ENCODE peak calls at places on chromosomes 12 and 14, in eight cellular contexts. V, S, B, W, X, C, Y and K are unnamed samples.

GRCh38 chr12:111842556-111843396 is 748 bp downstream of the MAPKAPK5 start:
- DNase-seq in V (no peak), S (peak), B (peak), W (peak), X (no peak), C (peak), Y (no peak), K (no peak)

GRCh38 chr14:59483360-59483759 is 848 bp downstream of the L3HYPDH start:
- DNase-seq in V (peak), S (peak), B (peak), W (peak), X (no peak), C (peak), Y (no peak), K (no peak)

GRCh38 chr12:10115890-10116289 is 14.1 kb downstream of the CLEC7A start:
- DNase-seq in V (no peak), S (no peak), B (no peak), W (no peak), X (no peak), C (no peak), Y (peak), K (no peak)

GRCh38 chr14:86604546-86604945 is 1074.6 kb downstream of the FLRT2 start:
- DNase-seq in V (no peak), S (no peak), B (no peak), W (peak), X (no peak), C (no peak), Y (peak), K (no peak)

GRCh38 chr12:111838353-111838752 is 3.7 kb upstream of the MAPKAPK5 start:
- DNase-seq in V (peak), S (no peak), B (no peak), W (no peak), X (no peak), C (no peak), Y (no peak), K (no peak)

GRCh38 chr12:40325349-40325960 is 100.7 kb downstream of the LRRK2 start:
- DNase-seq in V (peak), S (peak), B (peak), W (peak), X (no peak), C (no peak), Y (peak), K (no peak)

GRCh38 chr12:125114365-125115141 is 49.3 kb downstream of the AACS start:
- DNase-seq in V (no peak), S (no peak), B (no peak), W (no peak), X (no peak), C (no peak), Y (no peak), K (no peak)

GRCh38 chr12:57213068-57213715 is 3.4 kb upstream of the NXPH4 start:
- DNase-seq in V (peak), S (peak), B (peak), W (peak), X (peak), C (peak), Y (peak), K (peak)

GRCh38 chr12:45713108-45713507 is 16.4 kb upstream of the ARID2 start:
- DNase-seq in V (no peak), S (peak), B (peak), W (peak), X (no peak), C (no peak), Y (no peak), K (no peak)

GRCh38 chr12:113471619-113472171 is at the start of gene LHX5:
- DNase-seq in V (no peak), S (no peak), B (no peak), W (peak), X (no peak), C (no peak), Y (no peak), K (no peak)

GRCh38 chr14:35229495-35230089 is 62.6 kb upstream of the PSMA6 start:
- DNase-seq in V (no peak), S (peak), B (peak), W (peak), X (no peak), C (no peak), Y (no peak), K (no peak)

GRCh38 chr14:104305511-104306449 is 167.4 kb downstream of the KIF26A start:
- DNase-seq in V (no peak), S (no peak), B (no peak), W (no peak), X (no peak), C (no peak), Y (no peak), K (no peak)

GRCh38 chr12:47820631-47821345 is 1.1 kb upstream of the HDAC7 start:
- DNase-seq in V (no peak), S (peak), B (peak), W (peak), X (no peak), C (no peak), Y (peak), K (peak)

GRCh38 chr12:49741882-49742620 is 694 bp downstream of the TMBIM6 start:
- DNase-seq in V (peak), S (peak), B (peak), W (peak), X (peak), C (peak), Y (peak), K (peak)

GRCh38 chr14:77007339-77007974 is 21.1 kb downstream of the IRF2BPL start:
- DNase-seq in V (no peak), S (no peak), B (no peak), W (no peak), X (no peak), C (peak), Y (no peak), K (no peak)

GRCh38 chr12:110698171-110698902 is 9.4 kb upstream of the HVCN1 start:
- DNase-seq in V (peak), S (peak), B (peak), W (peak), X (peak), C (peak), Y (peak), K (peak)

GRCh38 chr12:131087991-131088700 is 134.4 kb downstream of the ADGRD1 start:
- DNase-seq in V (peak), S (no peak), B (no peak), W (no peak), X (no peak), C (peak), Y (no peak), K (no peak)

GRCh38 chr14:23056956-23057756 is at the start of gene CDH24:
- DNase-seq in V (peak), S (peak), B (peak), W (peak), X (peak), C (peak), Y (no peak), K (no peak)

GRCh38 chr12:3725267-3726115 is 27.4 kb downstream of the CRACR2A start:
- DNase-seq in V (no peak), S (peak), B (peak), W (peak), X (no peak), C (no peak), Y (peak), K (no peak)

GRCh38 chr14:92603309-92604257 is 90.0 kb downstream of the RIN3 start:
- DNase-seq in V (no peak), S (peak), B (peak), W (peak), X (no peak), C (no peak), Y (no peak), K (peak)

GRCh38 chr14:100524233-100524932 is 62.8 kb downstream of the BEGAIN start:
- DNase-seq in V (peak), S (no peak), B (no peak), W (no peak), X (no peak), C (no peak), Y (no peak), K (no peak)

GRCh38 chr12:12159988-12160387 is 89.2 kb downstream of the BCL2L14 start:
- DNase-seq in V (no peak), S (peak), B (peak), W (peak), X (no peak), C (no peak), Y (no peak), K (peak)

GRCh38 chr12:46266382-46266791 is 2.5 kb downstream of the SLC38A1 start:
- DNase-seq in V (peak), S (peak), B (peak), W (peak), X (no peak), C (no peak), Y (no peak), K (no peak)

GRCh38 chr12:85823436-85824179 is 12.6 kb downstream of the RASSF9 start:
- DNase-seq in V (no peak), S (peak), B (peak), W (peak), X (no peak), C (no peak), Y (peak), K (peak)

GRCh38 chr14:98897605-98898309 is 374.2 kb downstream of the BCL11B start:
- DNase-seq in V (no peak), S (no peak), B (no peak), W (no peak), X (no peak), C (no peak), Y (no peak), K (no peak)

GRCh38 chr12:79001404-79001803 is 136.8 kb downstream of the SYT1 start:
- DNase-seq in V (no peak), S (no peak), B (no peak), W (no peak), X (no peak), C (no peak), Y (no peak), K (no peak)

GRCh38 chr14:78847801-78848200 is 677.6 kb downstream of the NRXN3 start:
- DNase-seq in V (no peak), S (no peak), B (no peak), W (no peak), X (no peak), C (no peak), Y (no peak), K (no peak)

GRCh38 chr14:60753264-60754126 is 18.9 kb downstream of the MNAT1 start:
- DNase-seq in V (no peak), S (peak), B (no peak), W (peak), X (no peak), C (no peak), Y (no peak), K (peak)

GRCh38 chr12:57124259-57124877 is 3.9 kb upstream of the LRP1 start:
- DNase-seq in V (peak), S (peak), B (peak), W (peak), X (peak), C (peak), Y (no peak), K (no peak)

GRCh38 chr12:52804029-52804428 is 8.1 kb upstream of the KRT3 start:
- DNase-seq in V (no peak), S (no peak), B (no peak), W (no peak), X (no peak), C (no peak), Y (no peak), K (no peak)

GRCh38 chr12:42039146-42039545 is 105.5 kb downstream of the GXYLT1 start:
- DNase-seq in V (no peak), S (peak), B (peak), W (peak), X (no peak), C (no peak), Y (no peak), K (peak)

GRCh38 chr14:59358105-59358504 is 107.1 kb downstream of the GPR135 start:
- DNase-seq in V (no peak), S (peak), B (peak), W (peak), X (no peak), C (peak), Y (peak), K (peak)

GRCh38 chr12:54933381-54933780 is 51.2 kb downstream of the TESPA1 start:
- DNase-seq in V (no peak), S (peak), B (peak), W (peak), X (no peak), C (no peak), Y (peak), K (no peak)

GRCh38 chr14:22613736-22614239 is 15.7 kb downstream of the ABHD4 start:
- DNase-seq in V (no peak), S (no peak), B (no peak), W (no peak), X (no peak), C (no peak), Y (no peak), K (no peak)

DNA sequence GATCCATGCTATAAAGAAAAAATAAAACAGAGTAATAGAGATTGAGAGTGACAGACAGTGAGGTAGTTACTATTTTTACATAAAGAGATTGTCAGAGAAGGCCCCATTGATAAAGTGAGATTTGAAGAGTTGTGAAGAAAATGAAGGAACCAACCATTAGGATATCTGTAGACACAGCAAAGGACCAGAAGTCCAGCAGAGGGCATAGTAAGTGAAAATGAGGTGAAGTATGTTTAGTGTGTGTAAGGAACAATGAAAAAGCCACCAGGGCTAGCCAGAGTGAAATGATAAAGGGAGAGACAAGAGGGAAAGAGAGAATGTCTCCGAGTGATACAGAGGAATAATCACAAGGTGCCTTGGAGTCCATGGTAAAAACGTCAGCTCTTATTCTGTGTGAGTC is 411.0 kb downstream of the NELL2 start:
- DNase-seq in V (no peak), S (no peak), B (no peak), W (no peak), X (no peak), C (no peak), Y (no peak), K (no peak)
- TF ChIP-seq CTCF in V (peak), S (no peak), B (no peak), W (no peak), X (no peak), C (no peak), Y (peak), K (no peak)

DNA sequence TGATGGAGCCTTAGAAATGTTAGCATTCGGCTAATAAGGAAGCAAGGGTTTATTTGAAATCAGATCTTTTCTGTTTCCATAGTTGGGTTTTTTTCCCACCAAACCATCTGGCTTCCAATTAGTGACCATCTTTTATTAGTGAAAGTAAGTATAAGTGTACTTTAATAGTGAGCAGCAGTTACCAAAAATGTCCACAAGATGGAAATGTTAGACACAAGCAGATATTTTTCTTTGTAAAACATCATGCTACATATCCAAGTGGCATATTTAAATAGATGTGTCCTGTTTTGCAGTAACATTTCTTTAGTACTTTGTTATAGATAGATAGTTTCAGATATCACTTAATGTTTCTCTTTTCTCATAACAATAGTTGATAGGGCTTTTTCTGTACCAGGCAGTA is 28.8 kb downstream of the YEATS4 start:
- DNase-seq in V (no peak), S (peak), B (peak), W (peak), X (no peak), C (no peak), Y (no peak), K (peak)
- TF ChIP-seq CTCF in V (peak), S (peak), B (peak), W (peak), X (no peak), C (peak), Y (peak), K (peak)

DNA sequence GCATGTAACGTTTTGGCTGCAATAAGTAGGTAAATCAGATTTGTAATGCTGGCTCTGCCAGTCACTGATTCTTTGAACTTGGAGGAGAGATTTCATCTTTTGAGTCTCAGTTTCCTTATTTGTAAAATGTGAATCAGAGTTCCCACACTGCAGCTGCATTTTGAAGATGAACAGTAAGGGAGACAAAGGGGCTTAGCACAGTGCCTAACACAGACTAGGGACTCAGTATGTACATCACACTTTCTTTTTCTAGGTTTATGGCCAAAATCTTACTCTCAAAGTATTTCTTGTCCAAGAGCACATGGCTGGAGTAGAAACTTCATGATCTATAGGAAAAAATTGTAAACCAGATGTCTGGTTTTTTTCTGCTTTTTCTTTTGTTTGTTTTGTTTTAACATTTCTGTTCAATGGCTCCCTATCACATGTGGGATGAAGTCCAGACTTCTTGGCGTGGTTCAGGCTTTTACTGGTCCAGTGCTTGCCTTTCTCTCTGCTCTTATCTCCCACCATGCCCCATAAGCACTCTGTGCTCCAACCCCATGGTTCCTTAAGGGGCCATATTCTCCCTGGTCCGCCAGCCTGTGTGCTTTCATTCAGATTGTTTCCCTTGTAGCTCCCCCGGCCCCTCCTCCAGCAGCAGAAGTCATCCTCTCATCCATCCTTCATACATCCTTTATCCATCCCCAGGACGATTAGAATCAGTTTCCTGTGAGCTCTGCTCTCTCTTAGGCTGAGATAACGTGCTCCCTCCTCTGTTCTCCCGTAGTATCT is 58.0 kb downstream of the SYNE2 start:
- DNase-seq in V (no peak), S (peak), B (no peak), W (peak), X (no peak), C (no peak), Y (no peak), K (no peak)
- TF ChIP-seq CTCF in V (no peak), S (no peak), B (no peak), W (no peak), X (no peak), C (no peak), Y (no peak), K (no peak)

GRCh38 chr14:51929920-51930682 is 59.2 kb upstream of the RTRAF start:
- DNase-seq in V (no peak), S (no peak), B (peak), W (no peak), X (no peak), C (no peak), Y (no peak), K (no peak)

GRCh38 chr14:51929156-51929555 is 60.2 kb upstream of the RTRAF start:
- DNase-seq in V (no peak), S (peak), B (peak), W (peak), X (no peak), C (no peak), Y (no peak), K (no peak)

GRCh38 chr14:51928568-51928967 is 60.8 kb upstream of the RTRAF start:
- DNase-seq in V (no peak), S (no peak), B (no peak), W (no peak), X (no peak), C (no peak), Y (no peak), K (no peak)

GRCh38 chr14:51933191-51933590 is 56.2 kb upstream of the RTRAF start:
- DNase-seq in V (no peak), S (no peak), B (no peak), W (no peak), X (no peak), C (no peak), Y (no peak), K (no peak)

DNA sequence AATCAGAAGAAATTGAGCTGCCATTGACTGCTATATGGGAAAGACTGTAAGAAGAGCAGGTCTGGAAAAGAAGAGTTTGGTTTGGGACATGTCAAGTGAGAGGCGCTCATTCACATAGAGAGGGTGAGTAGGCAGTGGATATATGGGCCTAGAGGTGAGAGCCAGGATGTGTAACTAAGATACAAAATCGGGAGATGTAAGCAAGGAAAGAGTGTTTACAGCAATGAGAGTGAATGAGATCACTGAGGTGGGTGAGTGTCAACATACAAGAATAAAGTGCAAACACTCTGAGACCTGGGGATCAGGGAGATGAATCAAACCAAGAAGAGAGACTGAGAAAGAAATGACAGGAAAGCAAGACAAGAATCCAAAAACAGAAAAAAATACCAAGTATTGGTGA is 58.0 kb upstream of the RTRAF start:
- DNase-seq in V (no peak), S (no peak), B (no peak), W (no peak), X (no peak), C (no peak), Y (no peak), K (no peak)
- TF ChIP-seq CTCF in V (no peak), S (no peak), B (no peak), W (no peak), X (no peak), C (no peak), Y (no peak), K (no peak)

GRCh38 chr14:69708586-69709169 is 58.3 kb upstream of the SRSF5 start:
- DNase-seq in V (peak), S (no peak), B (no peak), W (no peak), X (no peak), C (no peak), Y (no peak), K (no peak)
- TF ChIP-seq CTCF in V (peak), S (peak), B (peak), W (peak), X (no peak), C (peak), Y (peak), K (peak)

GRCh38 chr14:44154889-44155288 is 352.2 kb downstream of the FSCB start:
- DNase-seq in V (no peak), S (no peak), B (peak), W (no peak), X (no peak), C (no peak), Y (no peak), K (no peak)

GRCh38 chr14:44151120-44151519 is 356.0 kb downstream of the FSCB start:
- DNase-seq in V (no peak), S (no peak), B (no peak), W (no peak), X (no peak), C (no peak), Y (no peak), K (no peak)

GRCh38 chr14:44154446-44154845 is 352.6 kb downstream of the FSCB start:
- DNase-seq in V (no peak), S (no peak), B (no peak), W (no peak), X (no peak), C (no peak), Y (no peak), K (no peak)

GRCh38 chr14:44149597-44149996 is 357.5 kb downstream of the FSCB start:
- DNase-seq in V (peak), S (peak), B (peak), W (no peak), X (no peak), C (peak), Y (no peak), K (no peak)
- TF ChIP-seq CTCF in V (peak), S (peak), B (peak), W (no peak), X (no peak), C (peak), Y (peak), K (peak)